ENCODE peak calls at places on chromosomes 4 and X, in eight cellular contexts. A is K562, P is HepG2, S is mucosa of descending colon, X is PC-9, Q is SK-N-SH, I is breast epithelium, T is psoas muscle. D is an unnamed sample.

GRCh38 chr4:53929955-53930798 is 134.2 kb downstream of the CHIC2 start:
- DNase-seq in X (peak; percentile 47), I (peak; percentile 73), Q (peak; percentile 61), S (peak; percentile 93), A (peak; percentile 35), P (peak; percentile 60), T (peak; percentile 58), D (peak; percentile 80)

GRCh38 chrX:19746919-19747671 is 140.3 kb downstream of the SH3KBP1 start:
- DNase-seq in S (no peak), I (no peak), X (no peak), A (no peak), P (peak; percentile 29), Q (no peak), T (no peak), D (no peak)

GRCh38 chrX:154516655-154517100 is 646 bp upstream of the FAM3A start:
- DNase-seq in A (no peak), I (no peak), X (no peak), P (no peak), T (no peak), S (peak; percentile 43), Q (no peak), D (no peak)

GRCh38 chrX:103586314-103586646 is 965 bp downstream of the TCEAL4 start:
- DNase-seq in A (no peak), T (no peak), Q (peak; percentile 6), S (no peak), X (no peak), I (no peak), P (no peak), D (no peak)

GRCh38 chrX:84219551-84219950 is 31.6 kb upstream of the RPS6KA6 start:
- DNase-seq in I (no peak), T (no peak), P (no peak), Q (no peak), X (peak; percentile 38), A (no peak), S (no peak), D (no peak)

GRCh38 chr4:94722748-94723147 is 35.0 kb upstream of the BMPR1B start:
- DNase-seq in P (no peak), T (no peak), X (no peak), I (no peak), A (no peak), Q (no peak), S (no peak), D (no peak)

GRCh38 chrX:1466971-1467561 is 14.4 kb upstream of the ASMTL start:
- DNase-seq in X (no peak), A (no peak), S (peak; percentile 42), P (no peak), Q (no peak), T (no peak), I (peak; percentile 16), D (no peak)

GRCh38 chr4:36476135-36476534 is 194.7 kb downstream of the DTHD1 start:
- DNase-seq in X (no peak), A (no peak), Q (no peak), I (no peak), P (no peak), S (no peak), T (no peak), D (no peak)

GRCh38 chr4:183403486-183403885 is 41.0 kb upstream of the CDKN2AIP start:
- DNase-seq in A (no peak), Q (no peak), I (no peak), T (no peak), P (no peak), X (no peak), S (no peak), D (no peak)

GRCh38 chr4:78296261-78296660 is 239.1 kb downstream of the FRAS1 start:
- DNase-seq in Q (no peak), S (no peak), X (no peak), P (no peak), A (no peak), T (no peak), I (no peak), D (no peak)

GRCh38 chr4:131052646-131053045 is 1956.7 kb downstream of the C4orf33 start:
- DNase-seq in S (no peak), Q (no peak), T (no peak), A (no peak), X (no peak), I (no peak), P (no peak), D (no peak)

GRCh38 chrX:10296581-10296980 is 139.8 kb downstream of the CLCN4 start:
- DNase-seq in P (no peak), S (no peak), A (no peak), I (no peak), X (no peak), Q (no peak), T (no peak), D (no peak)

GRCh38 chr4:56048621-56049427 is 100.1 kb downstream of the CEP135 start:
- DNase-seq in X (no peak), S (peak; percentile 71), Q (peak; percentile 89), I (no peak), T (peak; percentile 21), A (peak; percentile 60), P (no peak), D (peak; percentile 91)

GRCh38 chr4:80069837-80070788 is 2.9 kb downstream of the ANTXR2 start:
- DNase-seq in T (no peak), P (no peak), I (no peak), X (peak; percentile 41), S (no peak), Q (no peak), A (no peak), D (no peak)

GRCh38 chr4:2333916-2334644 is 72.2 kb upstream of the MXD4 start:
- DNase-seq in Q (peak; percentile 48), X (no peak), P (no peak), A (no peak), T (no peak), I (peak; percentile 13), S (no peak), D (no peak)

DNA sequence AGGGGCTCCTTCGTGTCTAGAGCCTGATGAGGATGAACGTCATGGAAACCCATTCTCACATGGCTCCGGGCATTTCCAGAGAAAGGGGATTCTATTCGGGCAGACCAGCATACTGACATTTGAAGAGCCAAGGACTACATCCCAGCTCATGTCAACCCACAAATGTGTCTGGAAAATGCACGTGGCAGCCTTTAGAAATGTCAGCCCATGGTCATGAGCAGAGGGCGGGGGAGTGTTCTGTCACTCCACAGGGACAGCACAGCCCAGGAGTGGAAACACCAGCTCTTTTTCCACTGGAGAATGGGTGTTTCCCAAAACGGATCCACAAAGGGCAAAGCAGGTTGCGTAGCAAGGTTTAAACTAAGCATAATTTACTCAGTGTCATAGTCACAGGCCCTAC is 207.0 kb downstream of the BCOR start:
- DNase-seq in S (no peak), I (no peak), P (no peak), Q (no peak), X (no peak), T (no peak), A (no peak), D (no peak)
- TF ChIP-seq CTCF in S (no peak), I (no peak), P (no peak), Q (no peak), X (no peak), T (no peak), A (no peak), D (no peak)

DNA sequence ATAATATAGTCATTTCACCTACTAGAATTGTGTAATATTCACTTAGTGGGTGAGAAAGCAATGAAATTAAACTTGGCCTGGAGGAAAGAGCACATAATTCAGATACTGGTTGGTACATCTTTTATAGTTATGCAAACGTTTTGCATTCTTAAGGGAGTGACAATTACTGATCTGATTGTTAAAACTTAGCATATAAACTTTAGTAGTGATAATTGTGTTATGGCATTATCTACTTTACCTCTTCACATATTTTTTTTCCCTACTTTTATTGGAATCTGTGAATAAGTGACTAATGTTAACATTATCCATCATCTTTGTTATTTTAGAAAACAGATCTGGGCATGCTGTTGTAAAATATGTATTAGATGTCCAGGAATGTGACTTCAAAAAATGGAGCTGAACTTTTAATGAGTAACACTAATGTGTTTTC is 217.4 kb upstream of the GIMD1 start:
- DNase-seq in A (no peak), X (no peak), S (no peak), P (no peak), I (no peak), Q (no peak), T (no peak), D (no peak)
- H3K4me1 ChIP-seq in A (no peaks in the 10 kb centered on the region), X (no peaks in the 10 kb centered on the region), S (peaks cover 6% of the 10 kb centered on the region), P (no peaks in the 10 kb centered on the region), I (no peaks in the 10 kb centered on the region), Q (peaks cover 4% of the 10 kb centered on the region), T (no peaks in the 10 kb centered on the region), D (no peaks in the 10 kb centered on the region)

DNA sequence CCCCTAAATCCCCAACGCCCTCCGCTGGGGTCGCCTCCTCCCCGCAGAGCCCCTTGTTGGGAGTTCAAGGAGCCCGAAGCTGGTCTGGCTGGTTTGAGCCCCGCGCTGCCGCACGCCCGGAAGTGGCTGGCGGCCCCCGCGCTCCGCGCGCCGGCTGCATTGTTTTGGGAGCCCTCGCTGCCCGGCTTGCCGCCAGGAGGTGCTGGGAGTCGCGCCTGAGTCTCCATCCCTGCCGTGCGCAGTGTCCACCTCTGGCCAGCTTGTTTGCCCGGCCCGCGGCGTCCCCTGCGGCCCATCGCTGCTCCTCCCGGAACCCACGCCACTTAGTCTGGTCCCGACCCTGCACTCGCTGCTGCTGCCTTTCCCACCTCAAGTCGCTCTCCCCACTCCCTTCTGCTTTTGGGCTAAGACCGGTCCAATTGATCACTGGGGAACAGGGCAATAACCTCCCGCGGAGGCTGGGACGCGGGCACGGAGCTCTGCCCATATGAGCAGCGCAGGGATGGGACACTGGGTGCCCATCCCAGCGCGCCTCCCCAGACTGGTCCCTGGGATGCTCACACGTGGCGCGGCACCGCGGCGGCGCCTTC is 2.2 kb upstream of the SFRP2 start:
- DNase-seq in A (no peak), S (no peak), T (peak; percentile 62), Q (peak; percentile 78), X (no peak), I (no peak), P (no peak), D (peak; percentile 21)
- H3K4me3 ChIP-seq in A (no peak overlapping the region), S (no peak overlapping the region), T (peak overlapping the region; percentile 23), Q (peak overlapping the region; percentile 9), X (no peak overlapping the region), I (peak overlapping the region; percentile 26), P (no peak overlapping the region), D (no peak overlapping the region)

GRCh38 chrX:275967-276587 is 5.1 kb upstream of the PLCXD1 start:
- DNase-seq in P (peak; percentile 73), S (peak; percentile 85), T (peak; percentile 73), I (peak; percentile 78), X (peak; percentile 55), A (peak; percentile 82), Q (peak; percentile 86), D (peak; percentile 35)
- TF ChIP-seq CTCF in P (peak; percentile 15), S (no peak), T (no peak), I (peak; percentile 17), X (no peak), A (no peak), Q (no peak), D (no peak)

GRCh38 chr4:8192748-8193738 is 6.0 kb upstream of the SH3TC1 start:
- DNase-seq in I (no peak), A (no peak), T (peak; percentile 45), S (peak; percentile 90), X (no peak), Q (peak; percentile 78), P (peak; percentile 73), D (peak; percentile 83)
- H3K4me1 ChIP-seq in I (peaks cover 5% of the 10 kb centered on the region), A (peaks cover 2% of the 10 kb centered on the region), T (peaks cover 40% of the 10 kb centered on the region), S (peaks cover 1% of the 10 kb centered on the region), X (peaks cover 42% of the 10 kb centered on the region), Q (peaks cover 25% of the 10 kb centered on the region), P (peaks cover 73% of the 10 kb centered on the region), D (peaks cover 7% of the 10 kb centered on the region)

D was measured in BE2C.